ENCODE peak calls at places on chromosomes 12 and 14, in nine cellular contexts. One of them, this sample, is unnamed.

GRCh38 chr12:123150273-123150803 is 552 bp downstream of the PITPNM2 start:
- DNase-seq in lower leg skin: no peak
- DNase-seq in choroid plexus epithelial cell: no peak
- DNase-seq in GM12865: no peak
- DNase-seq in fibroblast of the aortic adventitia: no peak
- DNase-seq in left ventricle myocardium inferior: peak; percentile 55
- DNase-seq in A549: peak; percentile 50
- DNase-seq in CD8-positive, alpha-beta T cell: no peak
- DNase-seq in astrocyte of the spinal cord: no peak
- DNase-seq in this sample: no peak

GRCh38 chr12:125015680-125016310 is 22.4 kb downstream of the BRI3BP start:
- DNase-seq in lower leg skin: no peak
- DNase-seq in A549: no peak
- DNase-seq in CD8-positive, alpha-beta T cell: no peak
- DNase-seq in fibroblast of the aortic adventitia: no peak
- DNase-seq in astrocyte of the spinal cord: peak; percentile 17
- DNase-seq in left ventricle myocardium inferior: no peak
- DNase-seq in GM12865: no peak
- DNase-seq in choroid plexus epithelial cell: no peak
- DNase-seq in this sample: no peak

GRCh38 chr12:5000658-5001390 is 42.9 kb upstream of the KCNA5 start:
- DNase-seq in fibroblast of the aortic adventitia: no peak
- DNase-seq in left ventricle myocardium inferior: no peak
- DNase-seq in GM12865: no peak
- DNase-seq in choroid plexus epithelial cell: no peak
- DNase-seq in CD8-positive, alpha-beta T cell: no peak
- DNase-seq in A549: no peak
- DNase-seq in astrocyte of the spinal cord: no peak
- DNase-seq in lower leg skin: no peak
- DNase-seq in this sample: no peak

GRCh38 chr12:60494249-60494648 is 898.4 kb downstream of the SLC16A7 start:
- DNase-seq in choroid plexus epithelial cell: peak; percentile 73
- DNase-seq in astrocyte of the spinal cord: peak; percentile 47
- DNase-seq in left ventricle myocardium inferior: no peak
- DNase-seq in fibroblast of the aortic adventitia: peak; percentile 76
- DNase-seq in A549: peak; percentile 3
- DNase-seq in CD8-positive, alpha-beta T cell: no peak
- DNase-seq in GM12865: peak; percentile 9
- DNase-seq in lower leg skin: no peak
- DNase-seq in this sample: peak; percentile 65

GRCh38 chr12:113480336-113480688 is 8.6 kb upstream of the LHX5 start:
- DNase-seq in GM12865: no peak
- DNase-seq in A549: no peak
- DNase-seq in fibroblast of the aortic adventitia: no peak
- DNase-seq in left ventricle myocardium inferior: no peak
- DNase-seq in lower leg skin: no peak
- DNase-seq in astrocyte of the spinal cord: no peak
- DNase-seq in CD8-positive, alpha-beta T cell: no peak
- DNase-seq in choroid plexus epithelial cell: no peak
- DNase-seq in this sample: no peak

GRCh38 chr14:102490456-102490855 is 19.1 kb downstream of the ANKRD9 start:
- DNase-seq in GM12865: no peak
- DNase-seq in lower leg skin: no peak
- DNase-seq in A549: no peak
- DNase-seq in left ventricle myocardium inferior: no peak
- DNase-seq in CD8-positive, alpha-beta T cell: no peak
- DNase-seq in fibroblast of the aortic adventitia: no peak
- DNase-seq in astrocyte of the spinal cord: no peak
- DNase-seq in choroid plexus epithelial cell: no peak
- DNase-seq in this sample: no peak

GRCh38 chr12:32471601-32472001 is 72.2 kb downstream of the FGD4 start:
- DNase-seq in A549: no peak
- DNase-seq in CD8-positive, alpha-beta T cell: no peak
- DNase-seq in left ventricle myocardium inferior: no peak
- DNase-seq in fibroblast of the aortic adventitia: no peak
- DNase-seq in choroid plexus epithelial cell: no peak
- DNase-seq in lower leg skin: no peak
- DNase-seq in astrocyte of the spinal cord: no peak
- DNase-seq in GM12865: no peak
- DNase-seq in this sample: no peak

GRCh38 chr12:32039917-32040575 is 66.6 kb upstream of the BICD1 start:
- DNase-seq in fibroblast of the aortic adventitia: peak; percentile 19
- DNase-seq in A549: no peak
- DNase-seq in choroid plexus epithelial cell: no peak
- DNase-seq in CD8-positive, alpha-beta T cell: no peak
- DNase-seq in lower leg skin: no peak
- DNase-seq in GM12865: no peak
- DNase-seq in astrocyte of the spinal cord: no peak
- DNase-seq in left ventricle myocardium inferior: no peak
- DNase-seq in this sample: no peak

GRCh38 chr12:25570418-25570817 is 17.3 kb upstream of the LMNTD1 start:
- DNase-seq in lower leg skin: no peak
- DNase-seq in A549: no peak
- DNase-seq in choroid plexus epithelial cell: no peak
- DNase-seq in astrocyte of the spinal cord: no peak
- DNase-seq in fibroblast of the aortic adventitia: no peak
- DNase-seq in left ventricle myocardium inferior: no peak
- DNase-seq in GM12865: no peak
- DNase-seq in CD8-positive, alpha-beta T cell: no peak
- DNase-seq in this sample: no peak

GRCh38 chr12:97899956-97900355 is 437.4 kb downstream of the RMST start:
- DNase-seq in A549: no peak
- DNase-seq in astrocyte of the spinal cord: no peak
- DNase-seq in lower leg skin: no peak
- DNase-seq in GM12865: no peak
- DNase-seq in fibroblast of the aortic adventitia: no peak
- DNase-seq in choroid plexus epithelial cell: no peak
- DNase-seq in CD8-positive, alpha-beta T cell: no peak
- DNase-seq in left ventricle myocardium inferior: no peak
- DNase-seq in this sample: no peak

GRCh38 chr14:98633380-98633779 is 638.6 kb downstream of the BCL11B start:
- DNase-seq in A549: no peak
- DNase-seq in fibroblast of the aortic adventitia: no peak
- DNase-seq in left ventricle myocardium inferior: no peak
- DNase-seq in choroid plexus epithelial cell: no peak
- DNase-seq in CD8-positive, alpha-beta T cell: no peak
- DNase-seq in GM12865: no peak
- DNase-seq in astrocyte of the spinal cord: peak; percentile 1
- DNase-seq in lower leg skin: no peak
- DNase-seq in this sample: no peak

GRCh38 chr12:90098132-90098779 is 389.6 kb upstream of the ATP2B1 start:
- DNase-seq in choroid plexus epithelial cell: peak; percentile 8
- DNase-seq in CD8-positive, alpha-beta T cell: no peak
- DNase-seq in fibroblast of the aortic adventitia: no peak
- DNase-seq in astrocyte of the spinal cord: no peak
- DNase-seq in GM12865: no peak
- DNase-seq in A549: no peak
- DNase-seq in left ventricle myocardium inferior: no peak
- DNase-seq in lower leg skin: no peak
- DNase-seq in this sample: no peak

GRCh38 chr14:35347323-35348043 is 55.3 kb downstream of the PSMA6 start:
- DNase-seq in A549: no peak
- DNase-seq in astrocyte of the spinal cord: no peak
- DNase-seq in choroid plexus epithelial cell: no peak
- DNase-seq in fibroblast of the aortic adventitia: no peak
- DNase-seq in CD8-positive, alpha-beta T cell: no peak
- DNase-seq in left ventricle myocardium inferior: no peak
- DNase-seq in lower leg skin: no peak
- DNase-seq in GM12865: no peak
- DNase-seq in this sample: no peak

GRCh38 chr14:104967414-104968152 is 10.6 kb downstream of the AHNAK2 start:
- DNase-seq in choroid plexus epithelial cell: peak; percentile 40
- DNase-seq in left ventricle myocardium inferior: peak; percentile 56
- DNase-seq in fibroblast of the aortic adventitia: peak; percentile 45
- DNase-seq in A549: no peak
- DNase-seq in CD8-positive, alpha-beta T cell: no peak
- DNase-seq in GM12865: no peak
- DNase-seq in lower leg skin: peak; percentile 80
- DNase-seq in astrocyte of the spinal cord: peak; percentile 59
- DNase-seq in this sample: peak; percentile 70

GRCh38 chr14:55103005-55103640 is 25.9 kb upstream of the LGALS3 start:
- DNase-seq in lower leg skin: peak; percentile 94
- DNase-seq in choroid plexus epithelial cell: peak; percentile 98
- DNase-seq in CD8-positive, alpha-beta T cell: peak; percentile 64
- DNase-seq in GM12865: peak; percentile 92
- DNase-seq in fibroblast of the aortic adventitia: peak; percentile 96
- DNase-seq in astrocyte of the spinal cord: peak; percentile 95
- DNase-seq in A549: peak; percentile 92
- DNase-seq in left ventricle myocardium inferior: peak; percentile 70
- DNase-seq in this sample: peak; percentile 98

GRCh38 chr14:52241102-52241793 is 26.2 kb upstream of the PTGDR start:
- DNase-seq in GM12865: no peak
- DNase-seq in A549: no peak
- DNase-seq in lower leg skin: no peak
- DNase-seq in choroid plexus epithelial cell: peak; percentile 87
- DNase-seq in astrocyte of the spinal cord: peak; percentile 78
- DNase-seq in fibroblast of the aortic adventitia: peak; percentile 88
- DNase-seq in CD8-positive, alpha-beta T cell: no peak
- DNase-seq in left ventricle myocardium inferior: no peak
- DNase-seq in this sample: peak; percentile 92

GRCh38 chr14:91252901-91253794 is 8.6 kb upstream of the GPR68 start:
- DNase-seq in CD8-positive, alpha-beta T cell: peak; percentile 36
- DNase-seq in lower leg skin: no peak
- DNase-seq in choroid plexus epithelial cell: no peak
- DNase-seq in GM12865: peak; percentile 34
- DNase-seq in fibroblast of the aortic adventitia: no peak
- DNase-seq in astrocyte of the spinal cord: no peak
- DNase-seq in left ventricle myocardium inferior: peak; percentile 56
- DNase-seq in A549: peak; percentile 28
- DNase-seq in this sample: peak; percentile 26
- TF ChIP-seq CTCF in CD8-positive, alpha-beta T cell: no peak
- TF ChIP-seq CTCF in lower leg skin: no peak
- TF ChIP-seq CTCF in choroid plexus epithelial cell: no peak
- TF ChIP-seq CTCF in GM12865: no peak
- TF ChIP-seq CTCF in fibroblast of the aortic adventitia: no peak
- TF ChIP-seq CTCF in astrocyte of the spinal cord: peak; percentile 20
- TF ChIP-seq CTCF in left ventricle myocardium inferior: no peak
- TF ChIP-seq CTCF in A549: no peak
- TF ChIP-seq CTCF in this sample: peak; percentile 8

GRCh38 chr14:67232631-67233030 is 8.6 kb upstream of the PALS1 start:
- DNase-seq in choroid plexus epithelial cell: no peak
- DNase-seq in fibroblast of the aortic adventitia: no peak
- DNase-seq in CD8-positive, alpha-beta T cell: no peak
- DNase-seq in lower leg skin: no peak
- DNase-seq in A549: no peak
- DNase-seq in GM12865: no peak
- DNase-seq in astrocyte of the spinal cord: no peak
- DNase-seq in left ventricle myocardium inferior: no peak
- DNase-seq in this sample: no peak

GRCh38 chr14:67232066-67232465 is 9.2 kb upstream of the PALS1 start:
- DNase-seq in left ventricle myocardium inferior: no peak
- DNase-seq in CD8-positive, alpha-beta T cell: no peak
- DNase-seq in GM12865: no peak
- DNase-seq in lower leg skin: no peak
- DNase-seq in fibroblast of the aortic adventitia: no peak
- DNase-seq in astrocyte of the spinal cord: no peak
- DNase-seq in A549: no peak
- DNase-seq in choroid plexus epithelial cell: no peak
- DNase-seq in this sample: no peak

GRCh38 chr14:67228325-67228984 is 12.8 kb upstream of the PALS1 start:
- DNase-seq in fibroblast of the aortic adventitia: peak; percentile 44
- DNase-seq in left ventricle myocardium inferior: no peak
- DNase-seq in choroid plexus epithelial cell: no peak
- DNase-seq in A549: no peak
- DNase-seq in astrocyte of the spinal cord: peak; percentile 26
- DNase-seq in CD8-positive, alpha-beta T cell: no peak
- DNase-seq in GM12865: no peak
- DNase-seq in lower leg skin: no peak
- DNase-seq in this sample: peak; percentile 9
- H3K4me3 ChIP-seq in fibroblast of the aortic adventitia: peak overlapping the region; percentile 26
- H3K4me3 ChIP-seq in left ventricle myocardium inferior: no peak overlapping the region
- H3K4me3 ChIP-seq in choroid plexus epithelial cell: no peak overlapping the region
- H3K4me3 ChIP-seq in A549: peak overlapping the region; percentile 26
- H3K4me3 ChIP-seq in astrocyte of the spinal cord: no peak overlapping the region
- H3K4me3 ChIP-seq in CD8-positive, alpha-beta T cell: no peak overlapping the region
- H3K4me3 ChIP-seq in GM12865: no peak overlapping the region
- H3K4me3 ChIP-seq in lower leg skin: no peak overlapping the region
- H3K4me3 ChIP-seq in this sample: no peak overlapping the region

DNA sequence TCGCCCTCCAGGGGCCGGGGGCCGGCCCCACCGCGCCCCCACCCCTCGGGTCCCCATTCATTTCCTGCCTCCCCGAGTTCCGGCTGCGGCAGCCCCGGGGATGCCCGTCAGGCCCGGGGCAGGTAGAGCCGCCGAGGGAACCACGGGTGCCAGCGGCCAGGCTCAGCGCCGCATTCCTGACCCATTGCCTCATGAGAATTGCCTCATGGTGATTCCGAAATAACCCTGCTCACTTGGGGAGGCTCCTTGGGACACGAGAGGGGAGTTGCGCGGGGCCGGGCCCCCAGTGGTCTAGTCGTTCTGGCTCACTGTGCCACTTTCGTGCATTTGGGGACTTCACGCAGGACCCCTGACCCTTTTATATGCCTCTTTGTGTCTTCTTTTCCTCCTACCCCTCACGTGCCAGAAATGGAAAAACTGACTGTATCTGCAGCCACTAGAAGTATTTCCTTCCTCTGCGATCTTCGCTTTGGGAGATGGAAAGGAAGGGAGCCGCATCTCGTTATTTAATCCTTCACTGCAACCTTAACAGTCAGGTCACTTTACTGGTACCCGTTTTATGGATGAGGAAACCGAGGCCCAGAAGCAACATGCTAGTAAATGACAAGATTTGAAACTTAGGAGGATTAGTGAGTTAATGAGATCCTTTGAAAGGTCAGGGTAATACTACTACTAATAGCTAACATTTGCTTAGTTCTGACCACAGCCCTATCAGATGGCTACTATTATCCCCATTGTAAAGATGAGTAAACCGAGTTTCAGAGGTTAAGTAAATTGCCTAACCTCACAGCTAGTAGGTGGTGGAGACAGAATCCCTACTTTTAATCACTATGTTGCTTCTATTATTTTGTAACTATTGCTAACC is 754 bp downstream of the PTPN11 start:
- DNase-seq in lower leg skin: peak; percentile 66
- DNase-seq in fibroblast of the aortic adventitia: peak; percentile 85
- DNase-seq in GM12865: peak; percentile 29
- DNase-seq in astrocyte of the spinal cord: peak; percentile 75
- DNase-seq in CD8-positive, alpha-beta T cell: no peak
- DNase-seq in choroid plexus epithelial cell: peak; percentile 88
- DNase-seq in A549: peak; percentile 58
- DNase-seq in left ventricle myocardium inferior: peak; percentile 63
- DNase-seq in this sample: peak; percentile 82
- TF ChIP-seq CTCF in lower leg skin: no peak
- TF ChIP-seq CTCF in fibroblast of the aortic adventitia: no peak
- TF ChIP-seq CTCF in GM12865: no peak
- TF ChIP-seq CTCF in astrocyte of the spinal cord: no peak
- TF ChIP-seq CTCF in CD8-positive, alpha-beta T cell: no peak
- TF ChIP-seq CTCF in choroid plexus epithelial cell: no peak
- TF ChIP-seq CTCF in A549: peak; percentile 42
- TF ChIP-seq CTCF in left ventricle myocardium inferior: no peak
- TF ChIP-seq CTCF in this sample: no peak

DNA sequence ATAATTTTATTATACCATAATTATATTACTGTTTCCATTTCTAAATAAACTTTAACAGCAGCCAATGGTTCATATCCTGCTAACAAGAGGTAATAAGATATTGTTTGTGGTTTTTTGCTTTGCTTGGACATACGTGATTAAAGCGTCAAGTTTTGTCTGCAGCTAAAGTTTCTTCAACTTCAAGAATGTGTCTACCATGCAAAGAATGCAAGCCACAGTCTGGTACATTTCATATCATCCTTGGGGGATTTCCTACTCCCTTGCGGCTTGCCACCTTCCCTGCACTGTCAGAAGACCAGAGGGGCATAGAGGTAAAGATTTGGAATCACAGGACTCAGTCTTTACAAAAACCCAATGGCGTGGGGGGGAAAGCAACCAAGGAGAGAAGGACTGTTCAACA is 125.2 kb downstream of the MED13L start:
- DNase-seq in lower leg skin: no peak
- DNase-seq in CD8-positive, alpha-beta T cell: no peak
- DNase-seq in left ventricle myocardium inferior: no peak
- DNase-seq in fibroblast of the aortic adventitia: peak; percentile 56
- DNase-seq in choroid plexus epithelial cell: peak; percentile 98
- DNase-seq in astrocyte of the spinal cord: peak; percentile 92
- DNase-seq in GM12865: peak; percentile 33
- DNase-seq in A549: no peak
- DNase-seq in this sample: no peak
- H3K4me3 ChIP-seq in lower leg skin: no peak overlapping the region
- H3K4me3 ChIP-seq in CD8-positive, alpha-beta T cell: no peak overlapping the region
- H3K4me3 ChIP-seq in left ventricle myocardium inferior: no peak overlapping the region
- H3K4me3 ChIP-seq in fibroblast of the aortic adventitia: no peak overlapping the region
- H3K4me3 ChIP-seq in choroid plexus epithelial cell: no peak overlapping the region
- H3K4me3 ChIP-seq in astrocyte of the spinal cord: no peak overlapping the region
- H3K4me3 ChIP-seq in GM12865: no peak overlapping the region
- H3K4me3 ChIP-seq in A549: no peak overlapping the region
- H3K4me3 ChIP-seq in this sample: no peak overlapping the region